ENCODE peak calls at places on chromosomes 13 and 19, in nine cellular contexts. C is fibroblast of the aortic adventitia; X is uterus; S is RCC 7860; P is Right ventricle myocardium superior; Y is heart left ventricle; I is GM12891; J is iris pigment epithelial cell; F is activated T-helper 1 cell treated with anti-CD3 and anti-CD28 coated beads, Interleukin-12 subunit alpha, Interleukin-12 subunit beta, Interleukin-2, Interleukin-4 antibody, amounts not matched to agents 30 ng/mL and 10 ng/mL and 1 ng/mL, durations not matched to agents 14 hours and 24 hours and 36 hours. K is an unnamed sample.

GRCh38 chr19:41405776-41406175 is 8.2 kb downstream of the BCKDHA start:
- DNase-seq in J (no peak), F (no peak), P (no peak), X (no peak), I (no peak), S (no peak), Y (peak; percentile 65), C (no peak), K (no peak)

GRCh38 chr19:38658462-38659306 is 11.2 kb downstream of the ACTN4 start:
- DNase-seq in X (no peak), F (no peak), S (peak; percentile 98), I (no peak), P (no peak), Y (no peak), J (peak; percentile 100), C (peak; percentile 100), K (no peak)

GRCh38 chr19:16934489-16934888 is 45.7 kb downstream of the F2RL3 start:
- DNase-seq in P (no peak), J (no peak), Y (no peak), S (no peak), F (no peak), I (no peak), C (no peak), X (no peak), K (no peak)

GRCh38 chr19:23309926-23310325 is 59.7 kb upstream of the ZNF724 start:
- DNase-seq in I (no peak), P (no peak), X (no peak), S (no peak), F (no peak), Y (no peak), J (no peak), C (no peak), K (no peak)

GRCh38 chr13:70613295-70613694 is 505.0 kb upstream of the KLHL1 start:
- DNase-seq in Y (no peak), J (peak; percentile 12), I (no peak), P (no peak), S (no peak), C (no peak), X (no peak), F (no peak), K (no peak)

GRCh38 chr19:3721131-3721899 is 13.1 kb downstream of the TJP3 start:
- DNase-seq in Y (peak; percentile 81), S (peak; percentile 46), F (peak; percentile 81), X (peak; percentile 74), P (peak; percentile 81), C (peak; percentile 73), I (peak; percentile 94), J (peak; percentile 89), K (no peak)

GRCh38 chr13:30341815-30342570 is 34.6 kb upstream of the KATNAL1 start:
- DNase-seq in X (peak; percentile 90), Y (peak; percentile 93), I (no peak), S (no peak), F (no peak), J (peak; percentile 94), P (peak; percentile 93), C (peak; percentile 96), K (peak; percentile 61)

GRCh38 chr19:52936151-52936957 is 13.1 kb upstream of the ZNF888 start:
- DNase-seq in S (peak; percentile 51), Y (no peak), I (no peak), C (no peak), X (no peak), F (no peak), J (no peak), P (no peak), K (no peak)

GRCh38 chr19:31885280-31885853 is 460.0 kb upstream of the ZNF507 start:
- DNase-seq in J (no peak), S (no peak), Y (no peak), F (no peak), I (no peak), X (no peak), P (no peak), C (no peak), K (no peak)

K was measured in thoracic aorta.